ENCODE peak calls at places on chromosomes 2 and 18, in seven cellular contexts. I is stimulated activated naive CD4-positive, alpha-beta T cell; A is anterior cingulate cortex; Z is left lobe of liver; C is activated naive CD8-positive, alpha-beta T cell treated with anti-CD3 and anti-CD28 coated beads, Interleukin-2, amount 50 U/mL, for 16 hours; M is NCI-H524 treated with DMSO at 0.1 percent for 48 hours; E is COR-L47. U is an unnamed sample.

GRCh38 chr2:23321767-23322166 is 63.2 kb upstream of the KLHL29 start:
- DNase-seq in I (no peak), A (no peak), Z (no peak), C (no peak), M (no peak), E (no peak), U (no peak)

GRCh38 chr18:31731628-31732027 is 29.1 kb downstream of the SLC25A52 start:
- DNase-seq in I (no peak), A (no peak), Z (no peak), C (no peak), M (no peak), E (no peak), U (no peak)

GRCh38 chr2:39631715-39632114 is 34.0 kb upstream of the TMEM178A start:
- DNase-seq in I (no peak), A (no peak), Z (no peak), C (no peak), M (no peak), E (no peak), U (no peak)

GRCh38 chr2:223264541-223265171 is 212.7 kb downstream of the KCNE4 start:
- DNase-seq in I (no peak), A (no peak), Z (no peak), C (no peak), M (no peak), E (no peak), U (no peak)

GRCh38 chr2:96404446-96405373 is 69.1 kb downstream of the NCAPH start:
- DNase-seq in I (no peak), A (peak; percentile 50), Z (peak; percentile 33), C (no peak), M (no peak), E (peak; percentile 78), U (peak; percentile 73)

GRCh38 chr18:8685141-8685913 is 20.0 kb upstream of the MTCL1 start:
- DNase-seq in I (no peak), A (no peak), Z (no peak), C (no peak), M (peak; percentile 82), E (peak; percentile 79), U (peak; percentile 81)

GRCh38 chr2:145797692-145798091 is 1277.8 kb upstream of the ZEB2 start:
- DNase-seq in I (no peak), A (no peak), Z (no peak), C (no peak), M (no peak), E (no peak), U (no peak)

GRCh38 chr18:7657050-7657449 is 89.9 kb downstream of the PTPRM start:
- DNase-seq in I (no peak), A (no peak), Z (no peak), C (no peak), M (no peak), E (no peak), U (no peak)

GRCh38 chr18:53660306-53660705 is 564.2 kb downstream of the MBD2 start:
- DNase-seq in I (no peak), A (no peak), Z (no peak), C (no peak), M (no peak), E (no peak), U (no peak)

U was measured in osteocyte.